ENCODE peak calls at places on chromosomes 11 and 22, in five cellular contexts. R is RWPE1; G is AG09309; P is CD8-positive, alpha-beta T cell; C is HFFc6. I is an unnamed sample.

GRCh38 chr11:71496421-71496820 is 30.6 kb upstream of the KRTAP5-7 start:
- DNase-seq in C (no peak), G (no peak), P (no peak), R (no peak), I (no peak)

GRCh38 chr11:2122222-2122906 is 16.8 kb downstream of the IGF2 start:
- DNase-seq in G (peak), C (peak), R (no peak), P (no peak), I (no peak)

GRCh38 chr11:35944503-35945136 is 758 bp downstream of the LDLRAD3 start:
- DNase-seq in P (no peak), C (no peak), G (no peak), R (peak), I (no peak)

GRCh38 chr11:17073370-17074027 is 4.0 kb downstream of the RPS13 start:
- DNase-seq in R (no peak), G (no peak), C (no peak), P (no peak), I (no peak)

GRCh38 chr22:38411016-38411415 is 44.0 kb downstream of the KCNJ4 start:
- DNase-seq in R (no peak), C (no peak), P (no peak), G (no peak), I (no peak)

GRCh38 chr11:111840143-111840542 is 31.2 kb downstream of the ALG9 start:
- DNase-seq in G (no peak), P (no peak), C (no peak), R (no peak), I (no peak)

GRCh38 chr11:95849087-95849825 is 59.0 kb downstream of the CEP57 start:
- DNase-seq in R (peak), C (peak), G (no peak), P (no peak), I (peak)

GRCh38 chr11:34065505-34066203 is 14.1 kb downstream of the CAPRIN1 start:
- DNase-seq in C (peak), G (no peak), R (no peak), P (no peak), I (peak)

GRCh38 chr22:32023251-32023827 is 19.7 kb upstream of the SLC5A1 start:
- DNase-seq in R (peak), P (no peak), G (no peak), C (no peak), I (no peak)

GRCh38 chr11:118572914-118573550 is 823 bp downstream of the ARCN1 start:
- DNase-seq in R (peak), G (no peak), C (peak), P (peak), I (no peak)

GRCh38 chr11:129458756-129459535 is 83.3 kb downstream of the BARX2 start:
- DNase-seq in P (no peak), C (no peak), R (no peak), G (no peak), I (no peak)

DNA sequence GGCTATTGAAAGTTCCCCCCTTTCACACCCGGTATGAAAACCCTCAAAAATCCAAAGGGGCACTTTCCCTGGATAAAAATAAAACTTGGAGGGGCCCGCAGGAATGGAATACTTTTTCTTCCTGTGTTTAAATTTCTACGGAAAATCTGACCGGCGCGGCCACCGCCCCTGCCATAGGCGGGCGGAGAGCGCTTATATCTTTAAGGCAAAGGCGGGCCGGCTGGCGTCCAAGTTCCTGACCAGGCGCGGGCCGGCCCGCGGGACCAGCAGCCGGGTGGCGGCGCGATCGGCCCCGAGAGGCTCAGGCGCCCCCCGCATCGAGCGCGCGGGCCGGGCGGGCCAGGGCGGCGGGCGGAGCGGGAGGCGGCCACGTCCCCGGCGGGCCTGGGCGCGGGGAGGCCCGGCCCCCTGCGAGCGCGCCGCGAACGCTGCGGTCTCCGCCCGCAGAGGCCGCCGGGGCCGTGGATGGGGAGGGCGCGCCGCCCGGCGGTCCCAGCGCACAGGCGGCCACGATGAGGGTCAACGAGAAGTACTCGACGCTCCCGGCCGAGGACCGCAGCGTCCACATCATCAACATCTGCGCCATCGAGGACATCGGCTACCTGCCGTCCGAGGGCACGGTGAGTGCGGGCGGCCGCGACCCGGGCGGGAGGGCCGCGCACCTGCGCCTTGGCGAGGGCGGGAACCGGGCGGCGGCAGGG is at the start of gene ANO1:
- DNase-seq in P (no peak), C (no peak), G (no peak), R (no peak), I (no peak)
- TF ChIP-seq CTCF in P (no peak), C (no peak), G (no peak), R (no peak), I (no peak)

DNA sequence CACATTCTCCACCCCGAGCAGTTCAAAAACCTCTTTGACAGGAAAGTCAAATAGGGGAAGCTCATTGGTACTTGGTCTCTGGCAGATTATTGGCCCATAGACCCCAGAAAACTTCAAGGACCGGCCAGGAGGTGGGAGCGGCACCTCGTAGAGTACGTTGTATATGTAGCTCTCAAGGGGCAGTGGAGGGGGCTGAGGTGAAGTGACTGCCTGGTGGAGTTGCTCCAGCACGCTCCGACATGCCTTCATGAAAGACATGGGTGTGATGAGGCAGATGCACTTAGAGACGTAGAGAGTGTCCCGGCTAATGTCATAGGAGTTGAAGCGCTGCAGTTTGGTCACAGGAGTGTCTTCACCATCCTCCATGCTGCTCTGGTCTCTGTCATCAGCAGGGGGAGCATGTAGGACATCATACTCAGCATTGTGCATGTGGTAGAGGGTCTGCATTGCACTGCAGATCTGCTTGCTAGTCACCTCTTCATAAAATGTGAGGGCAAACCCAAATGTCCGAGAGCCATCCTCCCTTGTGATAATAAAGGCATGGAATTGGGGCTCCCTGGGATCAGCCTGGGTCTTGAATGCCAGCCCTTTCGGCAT is 61.3 kb downstream of the DENND5A start:
- DNase-seq in R (no peak), G (no peak), C (no peak), P (no peak), I (no peak)
- TF ChIP-seq CTCF in R (no peak), G (no peak), C (no peak), P (no peak), I (no peak)

GRCh38 chr22:42901790-42902508 is 44.9 kb upstream of the ARFGAP3 start:
- DNase-seq in P (no peak), G (no peak), C (no peak), R (no peak), I (no peak)

GRCh38 chr22:42905217-42905616 is 48.1 kb upstream of the ARFGAP3 start:
- DNase-seq in G (no peak), R (no peak), P (no peak), C (no peak), I (no peak)

GRCh38 chr22:42904049-42904448 is 47.0 kb upstream of the ARFGAP3 start:
- DNase-seq in C (no peak), G (no peak), R (no peak), P (no peak), I (no peak)

GRCh38 chr22:42905702-42906183 is 48.7 kb upstream of the ARFGAP3 start:
- DNase-seq in C (no peak), G (no peak), R (no peak), P (no peak), I (no peak)

GRCh38 chr22:42902875-42903510 is 45.9 kb upstream of the ARFGAP3 start:
- DNase-seq in C (no peak), P (no peak), G (no peak), R (no peak), I (no peak)
- TF ChIP-seq CTCF in C (no peak), P (no peak), G (no peak), R (no peak), I (no peak)

DNA sequence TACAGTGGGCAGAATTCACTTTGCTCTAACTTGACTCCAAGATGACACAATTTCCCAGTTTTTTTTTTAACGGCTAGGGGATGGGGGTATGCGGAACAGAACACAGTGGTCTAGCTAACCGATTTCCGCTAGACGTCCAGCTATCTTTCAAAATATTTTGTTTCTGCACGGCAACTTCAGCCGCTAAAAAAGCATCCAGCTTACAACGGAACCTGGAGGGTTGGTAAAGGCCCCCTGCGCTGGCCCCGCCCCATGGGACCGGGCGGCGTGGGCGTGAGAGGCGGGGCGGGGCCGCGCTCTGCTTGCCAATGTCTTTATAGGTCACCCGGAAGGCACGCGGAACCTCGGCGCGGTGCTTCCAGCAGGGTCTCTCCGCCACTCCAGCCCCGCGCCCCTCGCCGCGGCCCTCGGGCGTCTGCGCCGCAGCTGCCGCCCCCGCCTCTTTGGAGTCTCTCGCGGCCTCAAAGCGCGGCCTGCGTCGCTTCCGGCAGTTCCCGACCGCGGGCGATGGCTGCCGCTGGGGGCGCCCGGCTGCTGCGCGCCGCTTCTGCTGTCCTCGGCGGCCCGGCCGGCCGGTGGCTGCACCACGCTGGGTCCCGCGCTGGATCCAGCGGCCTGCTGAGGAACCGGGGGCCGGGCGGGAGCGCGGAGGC is at the start of gene FDX1:
- DNase-seq in G (no peak), R (peak), P (peak), C (peak), I (peak)
- TF ChIP-seq CTCF in G (peak), R (peak), P (peak), C (peak), I (peak)

DNA sequence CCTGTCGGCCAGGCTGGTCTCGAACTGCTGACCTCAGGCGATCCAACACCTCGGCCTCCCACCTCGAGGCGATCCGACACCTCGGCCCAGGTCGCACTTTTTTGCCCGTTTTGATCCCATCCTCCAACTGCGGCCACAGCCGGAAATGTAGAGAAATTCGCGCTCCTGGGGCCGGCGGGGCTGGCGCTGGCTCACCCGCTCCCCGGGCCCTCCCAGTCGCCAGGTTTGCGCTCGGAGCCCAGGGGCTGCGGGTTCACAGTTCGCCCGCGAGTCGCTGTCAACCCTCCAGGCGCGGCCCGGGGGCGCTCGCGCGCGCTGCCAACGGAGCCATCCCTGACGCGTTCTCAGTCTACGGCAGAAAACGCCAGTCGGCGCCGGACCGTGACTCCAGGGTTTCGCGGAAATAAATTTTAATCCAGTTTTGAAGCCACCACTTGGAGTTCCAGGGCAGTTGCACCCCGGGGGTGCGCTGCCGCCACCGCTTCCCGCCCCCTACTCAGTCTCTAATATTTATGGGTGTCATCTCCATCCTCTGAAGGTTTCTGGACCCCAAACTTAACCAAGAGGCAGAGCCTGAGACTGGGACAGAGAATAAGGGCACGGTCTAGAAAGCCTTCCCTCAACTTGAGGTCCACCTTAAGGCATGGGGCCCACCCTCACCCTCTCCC is 1.5 kb upstream of the KLHDC7B start:
- DNase-seq in R (no peak), P (peak), G (no peak), C (peak), I (peak)
- TF ChIP-seq CTCF in R (peak), P (peak), G (peak), C (peak), I (peak)

GRCh38 chr11:88538088-88538487 is 200.6 kb upstream of the CTSC start:
- DNase-seq in R (peak), P (no peak), C (no peak), G (peak), I (no peak)

GRCh38 chr11:88534185-88534584 is 196.6 kb upstream of the CTSC start:
- DNase-seq in G (no peak), C (no peak), P (no peak), R (no peak), I (no peak)

GRCh38 chr11:88537613-88538012 is 200.1 kb upstream of the CTSC start:
- DNase-seq in G (no peak), R (no peak), P (no peak), C (no peak), I (no peak)

GRCh38 chr11:88535266-88535665 is 197.7 kb upstream of the CTSC start:
- DNase-seq in R (no peak), P (no peak), C (no peak), G (no peak), I (no peak)

DNA sequence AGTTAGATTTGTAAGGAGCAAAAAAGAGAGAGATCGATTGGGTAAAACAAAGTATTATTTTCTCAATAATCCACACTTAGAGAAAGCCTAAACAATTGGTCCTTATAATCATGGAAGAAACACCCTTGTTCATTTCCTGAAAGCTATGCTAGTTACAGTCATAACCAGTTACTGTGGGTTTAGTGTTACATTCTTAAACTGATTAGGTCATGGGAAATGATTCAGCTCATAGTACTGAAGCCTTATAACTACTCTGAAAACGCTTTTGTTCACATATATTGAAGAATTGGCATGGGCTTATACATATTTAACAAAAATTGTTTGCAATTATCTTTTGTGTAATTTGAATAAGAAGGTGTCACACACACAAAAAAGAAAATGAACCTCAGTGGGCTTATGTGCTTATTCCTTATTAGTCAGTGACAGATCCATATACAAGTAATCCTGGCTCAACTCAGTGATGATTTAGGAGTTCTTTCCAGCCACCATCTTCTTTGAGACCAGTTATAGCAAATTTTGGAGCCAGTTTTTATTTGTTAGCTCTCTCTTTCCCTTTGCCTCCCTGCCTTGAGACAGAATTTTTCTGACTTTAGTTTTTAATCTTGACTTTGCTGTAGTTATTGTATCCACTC is 198.5 kb upstream of the CTSC start:
- DNase-seq in P (no peak), G (peak), C (peak), R (peak), I (no peak)
- TF ChIP-seq CTCF in P (no peak), G (no peak), C (no peak), R (no peak), I (no peak)

DNA sequence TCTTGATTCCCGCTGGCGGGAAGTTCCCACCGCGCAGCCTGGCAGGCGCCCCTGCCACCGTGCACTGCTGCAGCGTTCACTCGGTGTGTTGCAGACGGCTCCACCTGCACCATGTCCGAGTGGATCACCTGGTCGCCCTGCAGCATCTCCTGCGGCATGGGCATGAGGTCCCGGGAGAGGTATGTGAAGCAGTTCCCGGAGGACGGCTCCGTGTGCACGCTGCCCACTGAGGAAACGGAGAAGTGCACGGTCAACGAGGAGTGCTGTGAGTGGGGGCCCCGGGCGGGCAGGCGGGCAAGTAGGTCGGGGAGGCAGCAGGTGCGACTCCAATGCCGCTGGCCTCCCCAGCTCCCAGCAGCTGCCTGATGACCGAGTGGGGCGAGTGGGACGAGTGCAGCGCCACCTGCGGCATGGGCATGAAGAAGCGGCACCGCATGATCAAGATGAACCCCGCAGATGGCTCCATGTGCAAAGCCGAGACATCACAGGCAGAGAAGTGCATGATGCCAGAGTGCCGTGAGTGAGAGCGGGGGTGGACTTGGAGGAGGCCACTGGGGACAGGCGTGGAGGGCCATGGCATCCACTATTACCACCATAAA is 99.7 kb downstream of the RRAS2 start:
- DNase-seq in G (no peak), R (no peak), P (no peak), C (no peak), I (no peak)
- TF ChIP-seq CTCF in G (no peak), R (no peak), P (no peak), C (no peak), I (no peak)

GRCh38 chr11:6474806-6475500 is 1.2 kb upstream of the TRIM3 start:
- DNase-seq in P (no peak), C (no peak), R (no peak), G (no peak), I (no peak)

GRCh38 chr11:6474423-6474792 is 667 bp upstream of the TRIM3 start:
- DNase-seq in C (peak), G (no peak), P (no peak), R (no peak), I (no peak)

GRCh38 chr11:6472934-6473333 is 807 bp downstream of the TRIM3 start:
- DNase-seq in C (no peak), G (no peak), R (no peak), P (no peak), I (no peak)

GRCh38 chr11:6475936-6476335 is 2.2 kb upstream of the TRIM3 start:
- DNase-seq in C (no peak), P (no peak), R (no peak), G (no peak), I (no peak)

DNA sequence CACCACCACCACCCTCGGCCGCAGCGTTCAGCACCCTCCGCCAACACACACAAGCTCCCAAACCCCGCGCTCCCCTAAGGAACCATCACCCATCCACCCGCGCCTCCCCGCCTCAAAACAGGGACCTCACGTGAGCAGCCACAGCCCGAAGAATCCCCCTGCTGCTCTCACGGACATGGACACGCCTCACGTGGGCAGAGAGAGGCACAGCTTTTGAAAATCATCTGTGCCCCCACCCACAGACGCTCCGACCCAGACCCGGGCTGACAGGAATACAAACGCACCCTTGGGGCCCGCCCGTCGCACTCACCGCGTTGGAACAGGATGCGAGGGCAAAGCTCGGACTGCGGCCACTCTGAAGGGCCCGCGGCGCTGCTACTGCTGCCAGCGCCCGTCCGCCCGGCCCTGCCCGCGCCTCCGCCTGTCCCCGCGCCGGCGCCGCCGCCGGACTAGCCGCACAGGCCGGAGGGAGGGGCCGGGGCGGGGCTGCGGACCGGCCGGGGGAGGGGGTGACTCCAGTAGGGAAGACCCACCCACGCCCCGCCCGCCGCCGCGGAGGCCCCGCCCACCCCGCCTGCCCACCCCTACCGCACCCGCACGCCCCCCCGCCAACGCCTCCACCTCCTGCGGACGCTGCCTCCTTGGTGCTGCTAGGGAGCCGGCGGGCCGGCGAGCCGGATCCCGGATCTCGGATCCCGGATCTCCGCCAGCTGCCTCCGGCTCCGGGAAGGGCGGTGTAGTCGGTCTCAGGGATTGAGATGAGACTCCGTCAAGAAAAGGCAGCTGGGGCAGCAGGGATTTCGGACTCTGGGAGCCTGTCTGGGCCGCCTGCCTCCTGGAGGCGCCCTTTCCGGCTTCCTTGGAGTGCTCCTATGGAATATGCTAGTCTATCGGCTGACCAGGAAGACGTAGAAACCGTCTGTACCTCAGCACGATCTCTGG is at the start of gene TRIM3:
- DNase-seq in G (peak), R (peak), P (peak), C (peak), I (peak)
- TF ChIP-seq CTCF in G (peak), R (no peak), P (no peak), C (peak), I (no peak)